ENCODE peak calls at places on chromosome 2, in six cellular contexts. O, X, V, C, P and M are unnamed samples. For H3K4me1, the result is how much of the 10 kb centered on the place peaks cover.

GRCh38 chr2:239328306-239329191 is 72.3 kb downstream of the HDAC4 start:
- DNase-seq in O (peak), X (no peak), V (peak), C (peak), P (no peak), M (peak)

GRCh38 chr2:200968162-200968561 is 4.7 kb upstream of the ORC2 start:
- DNase-seq in O (no peak), X (no peak), V (no peak), C (no peak), P (no peak), M (no peak)

GRCh38 chr2:180124273-180124881 is 117.3 kb upstream of the CWC22 start:
- DNase-seq in O (no peak), X (no peak), V (no peak), C (no peak), P (no peak), M (no peak)

GRCh38 chr2:107062173-107062572 is 176.2 kb upstream of the ST6GAL2 start:
- DNase-seq in O (no peak), X (no peak), V (no peak), C (no peak), P (no peak), M (no peak)

GRCh38 chr2:3779650-3780049 is 76.3 kb downstream of the DCDC2C start:
- DNase-seq in O (no peak), X (no peak), V (no peak), C (no peak), P (no peak), M (no peak)

GRCh38 chr2:186695081-186695756 is 1.4 kb downstream of the FAM171B start:
- DNase-seq in O (no peak), X (no peak), V (no peak), C (no peak), P (no peak), M (no peak)

GRCh38 chr2:120177011-120177621 is 46.1 kb downstream of the TMEM185B start:
- DNase-seq in O (peak), X (peak), V (peak), C (no peak), P (peak), M (no peak)

GRCh38 chr2:187319441-187320108 is 128.5 kb downstream of the CALCRL start:
- DNase-seq in O (no peak), X (no peak), V (no peak), C (no peak), P (no peak), M (no peak)

GRCh38 chr2:238238766-238239551 is 879 bp downstream of the HES6 start:
- DNase-seq in O (no peak), X (peak), V (peak), C (peak), P (peak), M (no peak)

GRCh38 chr2:10465915-10466314 is 17.8 kb upstream of the ODC1 start:
- DNase-seq in O (no peak), X (peak), V (no peak), C (no peak), P (no peak), M (no peak)

GRCh38 chr2:124308319-124309062 is 283.4 kb downstream of the CNTNAP5 start:
- DNase-seq in O (no peak), X (no peak), V (no peak), C (no peak), P (no peak), M (no peak)

GRCh38 chr2:33419548-33420255 is 56.7 kb upstream of the RASGRP3 start:
- DNase-seq in O (no peak), X (no peak), V (no peak), C (no peak), P (no peak), M (no peak)

GRCh38 chr2:167509585-167509984 is 621.3 kb downstream of the XIRP2 start:
- DNase-seq in O (no peak), X (no peak), V (no peak), C (no peak), P (no peak), M (peak)

GRCh38 chr2:1750935-1751767 is 6.8 kb upstream of the PXDN start:
- DNase-seq in O (peak), X (peak), V (peak), C (peak), P (peak), M (peak)

GRCh38 chr2:45823723-45824206 is 172.3 kb downstream of the PRKCE start:
- DNase-seq in O (peak), X (no peak), V (peak), C (peak), P (peak), M (no peak)

GRCh38 chr2:177689623-177690022 is 297.1 kb downstream of the AGPS start:
- DNase-seq in O (no peak), X (no peak), V (no peak), C (no peak), P (no peak), M (no peak)

GRCh38 chr2:207624170-207625013 is 802 bp downstream of the METTL21A start:
- DNase-seq in O (peak), X (peak), V (peak), C (peak), P (peak), M (peak)

GRCh38 chr2:97748397-97748796 is 35.0 kb downstream of the ZAP70 start:
- DNase-seq in O (no peak), X (peak), V (no peak), C (no peak), P (no peak), M (no peak)

GRCh38 chr2:50335852-50336251 is 696.1 kb downstream of the NRXN1 start:
- DNase-seq in O (no peak), X (no peak), V (no peak), C (no peak), P (no peak), M (no peak)

GRCh38 chr2:101264360-101264939 is 11.8 kb downstream of the CNOT11 start:
- DNase-seq in O (no peak), X (no peak), V (no peak), C (no peak), P (no peak), M (no peak)

GRCh38 chr2:28681216-28681981 is 70.2 kb upstream of the PPP1CB start:
- DNase-seq in O (no peak), X (no peak), V (no peak), C (no peak), P (no peak), M (no peak)

GRCh38 chr2:28047698-28048097 is 157.2 kb downstream of the BABAM2 start:
- DNase-seq in O (no peak), X (no peak), V (no peak), C (no peak), P (no peak), M (peak)

GRCh38 chr2:222483513-222484039 is 59.2 kb downstream of the SGPP2 start:
- DNase-seq in O (no peak), X (no peak), V (no peak), C (no peak), P (no peak), M (no peak)

GRCh38 chr2:152525277-152525838 is 190.4 kb downstream of the FMNL2 start:
- DNase-seq in O (no peak), X (no peak), V (peak), C (peak), P (no peak), M (peak)

GRCh38 chr2:86675611-86676015 is 44.5 kb upstream of the RMND5A start:
- DNase-seq in O (peak), X (no peak), V (no peak), C (peak), P (no peak), M (no peak)

GRCh38 chr2:10971855-10972348 is 60.2 kb downstream of the KCNF1 start:
- DNase-seq in O (no peak), X (peak), V (no peak), C (no peak), P (no peak), M (no peak)

DNA sequence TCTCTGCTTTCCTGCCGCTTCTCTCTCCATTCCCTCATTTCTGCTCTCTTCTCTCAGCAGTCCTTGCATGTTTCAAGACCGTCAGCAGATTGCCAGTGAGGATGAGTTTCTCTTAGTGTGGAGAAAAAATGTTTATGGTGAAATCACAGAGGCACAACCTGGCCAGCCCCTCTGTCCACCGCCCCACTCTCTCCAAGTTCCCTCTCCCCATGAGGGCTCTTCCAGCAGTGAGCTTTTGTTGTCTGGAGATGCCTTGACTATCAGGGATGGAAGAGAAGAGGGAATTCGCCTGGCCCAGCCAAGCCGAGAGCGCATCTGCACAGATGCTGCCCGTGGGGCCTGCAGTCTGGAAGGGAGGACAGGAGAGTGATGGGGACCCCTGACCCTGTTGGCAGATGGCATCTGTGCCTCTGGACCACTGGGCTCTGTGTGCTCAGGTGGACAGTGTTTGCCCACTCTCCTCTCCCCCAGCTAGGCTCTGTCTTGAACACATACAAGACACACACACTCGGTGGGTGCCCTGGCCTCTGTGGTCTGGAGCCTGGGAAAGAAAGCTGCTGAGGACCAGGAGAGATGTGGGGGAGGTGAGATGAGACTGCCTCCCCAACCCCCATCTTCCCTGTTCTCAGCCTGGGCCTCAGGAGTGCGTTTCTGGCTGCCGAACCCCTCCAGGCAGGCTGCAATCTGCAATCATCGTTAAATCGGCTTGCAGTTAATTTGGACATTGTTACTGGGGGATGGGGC is 4.4 kb downstream of the ITM2C start:
- DNase-seq in O (peak), X (no peak), V (no peak), C (no peak), P (no peak), M (no peak)
- H3K4me1 ChIP-seq in O (half or more), X (half or more), V (under half), C (under half), P (under half), M (under half)

DNA sequence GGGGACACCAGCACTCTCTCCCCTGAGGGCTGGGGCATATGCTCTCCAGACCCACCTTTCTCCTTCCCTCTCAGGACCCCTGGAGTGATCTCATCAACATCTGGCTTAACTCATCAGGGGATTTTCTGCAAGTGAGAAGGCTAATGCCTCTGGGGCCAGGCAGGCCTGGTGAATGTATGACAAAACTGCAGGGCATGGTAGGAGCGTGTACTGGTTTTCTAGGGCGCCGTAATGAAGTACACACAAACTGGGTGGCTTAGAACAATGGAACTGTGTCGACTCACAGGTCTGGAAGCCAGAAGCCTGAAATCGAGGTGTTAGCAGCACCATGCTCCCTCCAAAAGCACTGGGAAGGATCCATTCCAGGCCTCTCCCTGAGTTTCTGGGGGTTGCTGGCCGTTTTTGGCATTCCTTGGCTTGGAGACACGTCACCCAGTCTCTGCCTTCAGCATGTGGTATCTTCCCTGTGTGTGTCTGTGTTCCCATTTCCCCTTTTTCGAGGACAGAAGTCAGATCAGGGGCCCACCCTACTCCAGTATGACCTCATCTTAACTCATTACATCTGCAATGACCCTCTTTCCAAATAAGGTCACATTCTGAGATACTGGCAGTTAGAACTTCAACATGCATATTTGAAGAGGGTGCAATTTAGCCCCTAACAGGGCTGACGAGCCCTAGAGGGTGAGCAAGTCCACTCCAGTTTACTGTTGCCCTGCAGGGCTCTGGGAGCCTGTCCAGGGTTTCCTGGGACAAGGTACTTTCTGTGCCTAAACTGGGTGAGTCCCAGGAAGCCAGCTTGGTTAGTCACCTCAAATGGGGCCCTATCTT is 45.5 kb upstream of the CAB39 start:
- DNase-seq in O (no peak), X (no peak), V (peak), C (no peak), P (no peak), M (peak)
- H3K4me3 ChIP-seq in O (no peak), X (no peak), V (no peak), C (no peak), P (no peak), M (no peak)

DNA sequence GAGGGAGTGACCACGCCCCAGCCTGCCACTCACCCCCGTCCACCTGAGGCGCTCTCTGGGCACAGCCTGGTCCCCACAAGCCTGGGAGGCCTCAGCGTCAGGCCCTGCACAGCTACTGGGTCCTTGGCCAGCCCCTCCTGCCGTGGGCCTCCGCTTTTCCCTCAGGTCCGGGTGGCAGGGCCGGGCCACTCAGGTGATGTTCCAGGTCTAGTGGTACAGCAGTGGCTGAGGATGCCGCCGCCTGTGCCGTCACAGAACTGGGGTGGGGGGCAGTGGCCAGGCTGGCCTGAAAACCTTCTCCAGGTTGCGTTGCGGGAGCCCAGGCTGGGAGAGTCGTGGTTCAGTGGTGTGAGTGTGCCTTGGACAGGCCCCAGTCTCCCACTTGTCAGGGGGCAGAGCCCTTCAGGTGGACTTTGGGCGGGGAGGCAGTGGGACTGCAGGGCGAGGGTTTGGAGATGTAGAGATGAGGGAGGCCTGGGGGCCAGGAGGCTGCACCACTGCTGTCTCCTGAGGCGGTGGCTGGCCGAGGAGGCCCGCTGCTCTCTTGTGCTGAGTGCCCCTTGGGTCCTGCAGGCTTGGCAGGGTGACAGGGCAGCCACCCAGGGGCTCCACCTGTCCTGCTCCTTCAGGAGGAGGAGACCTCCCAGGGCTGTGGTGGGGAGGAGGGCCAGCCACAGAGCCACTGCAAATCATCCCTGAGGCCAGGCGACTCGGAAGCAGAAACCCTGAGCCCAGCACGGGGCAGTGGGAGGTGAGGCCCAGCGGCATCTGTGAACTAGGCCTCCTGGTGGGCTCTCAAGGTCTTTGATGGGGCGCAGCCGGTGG is 7.6 kb downstream of the GPC1 start:
- DNase-seq in O (no peak), X (no peak), V (no peak), C (no peak), P (no peak), M (no peak)
- H3K4me1 ChIP-seq in O (under half), X (under half), V (half or more), C (under half), P (under half), M (under half)

DNA sequence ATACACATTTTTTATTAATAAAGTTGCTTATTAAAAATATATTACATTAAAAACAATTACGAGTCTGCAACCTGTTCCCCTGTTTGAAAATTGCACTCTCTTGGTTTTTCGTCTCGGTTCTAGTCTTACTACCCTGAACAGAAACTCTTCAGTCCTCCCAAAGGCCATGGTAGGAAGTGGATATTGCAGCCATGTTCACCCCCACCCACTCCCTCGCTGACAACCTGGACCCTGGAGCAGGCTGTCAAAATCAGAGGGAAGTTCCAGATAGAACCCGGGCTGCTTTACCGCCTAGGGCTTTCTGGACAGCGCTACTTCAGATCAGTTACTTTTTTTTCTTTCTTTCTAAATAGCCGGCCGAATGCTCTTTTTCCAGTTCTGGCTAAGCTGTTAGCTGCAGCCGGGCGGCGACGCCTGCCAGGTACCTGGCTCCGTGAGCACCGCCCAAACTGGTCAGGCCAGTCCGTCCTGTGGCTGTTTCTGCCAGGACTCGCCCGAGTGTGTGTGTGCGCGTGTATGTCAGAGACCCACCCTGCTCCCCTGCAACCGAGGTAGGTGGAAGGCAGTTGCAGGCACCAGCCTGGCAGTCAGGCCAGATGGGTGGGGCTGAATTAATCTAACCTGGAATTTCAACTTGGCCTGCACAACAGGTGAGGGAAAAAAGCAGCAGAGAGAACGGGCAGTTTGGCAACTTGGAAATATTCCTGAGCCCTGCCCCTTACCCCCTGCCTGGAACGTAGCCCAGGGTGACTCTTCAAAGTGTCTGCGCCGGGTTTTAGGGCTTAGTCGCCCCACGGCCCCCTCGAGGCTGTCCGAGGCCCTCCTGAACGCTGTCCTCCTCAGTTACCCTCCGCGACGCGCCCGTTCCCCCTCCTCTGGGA is 1.1 kb upstream of the TET3 start:
- DNase-seq in O (peak), X (peak), V (peak), C (peak), P (peak), M (no peak)
- H3K4me3 ChIP-seq in O (peak), X (peak), V (peak), C (peak), P (peak), M (peak)

DNA sequence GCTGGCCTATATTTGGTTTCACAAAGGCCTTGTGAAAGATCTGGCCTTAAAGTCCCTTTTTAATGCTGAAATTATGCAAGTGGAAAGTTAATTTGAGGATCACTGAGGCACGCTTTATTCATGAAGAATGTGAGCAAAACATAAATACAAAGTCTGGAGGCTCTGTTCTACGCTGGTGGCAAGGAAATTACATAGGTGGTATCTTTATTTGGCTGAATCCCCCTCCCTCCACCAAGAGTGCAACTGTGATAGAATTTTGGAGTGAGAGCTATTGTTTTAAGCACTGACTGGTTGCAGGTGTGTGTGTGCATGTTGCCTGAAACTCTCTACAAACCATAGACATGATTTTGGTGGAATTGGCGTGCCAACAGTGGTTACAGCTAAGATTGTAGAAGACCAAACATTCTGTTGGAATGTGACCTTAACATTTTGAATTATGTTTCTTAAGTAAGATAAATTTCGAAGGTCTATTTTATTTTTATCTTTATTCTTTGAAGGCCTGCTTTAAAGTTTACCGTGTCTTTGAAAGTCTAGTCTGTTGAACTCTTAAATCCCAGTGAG is 114.3 kb downstream of the SPTBN1 start:
- DNase-seq in O (no peak), X (no peak), V (no peak), C (no peak), P (no peak), M (no peak)
- H3K4me1 ChIP-seq in O (half or more), X (half or more), V (half or more), C (half or more), P (half or more), M (half or more)